ENCODE peak calls at places on chromosomes 1 and 21, in four cellular contexts. J is T-helper 1 cell, R is Daoy, Q is T1000. O is an unnamed sample.

GRCh38 chr1:63190171-63190570 is 132.2 kb upstream of the FOXD3 start:
- DNase-seq in J (no peak), R (no peak), Q (no peak), O (no peak)

GRCh38 chr1:234533975-234534876 is 55.2 kb upstream of the TARBP1 start:
- DNase-seq in J (no peak), R (peak), Q (no peak), O (no peak)

GRCh38 chr1:40745180-40745579 is 38.4 kb upstream of the KCNQ4 start:
- DNase-seq in J (no peak), R (no peak), Q (no peak), O (no peak)

GRCh38 chr1:155931332-155932038 is 2.7 kb downstream of the KHDC4 start:
- DNase-seq in J (no peak), R (peak), Q (no peak), O (no peak)

GRCh38 chr1:41658444-41659158 is 174.1 kb upstream of the EDN2 start:
- DNase-seq in J (no peak), R (no peak), Q (no peak), O (no peak)

GRCh38 chr1:171258943-171259342 is 10.6 kb downstream of the FMO1 start:
- DNase-seq in J (no peak), R (no peak), Q (no peak), O (no peak)

GRCh38 chr1:206725053-206725963 is 40.6 kb downstream of the MAPKAPK2 start:
- DNase-seq in J (peak), R (peak), Q (no peak), O (peak)

GRCh38 chr1:31617917-31618746 is 643 bp downstream of the HCRTR1 start:
- DNase-seq in J (no peak), R (peak), Q (no peak), O (peak)

GRCh38 chr21:31185663-31186062 is 147.4 kb upstream of the KRTAP19-8 start:
- DNase-seq in J (no peak), R (no peak), Q (no peak), O (no peak)

GRCh38 chr1:27603962-27604578 is at the start of gene AHDC1:
- DNase-seq in J (peak), R (peak), Q (peak), O (peak)

GRCh38 chr1:180178511-180179161 is 24.0 kb downstream of the QSOX1 start:
- DNase-seq in J (peak), R (peak), Q (peak), O (peak)

GRCh38 chr1:236590553-236591150 is 13.7 kb downstream of the HEATR1 start:
- DNase-seq in J (no peak), R (no peak), Q (no peak), O (no peak)

GRCh38 chr1:219506337-219506944 is 106.5 kb downstream of the ZC3H11B start:
- DNase-seq in J (no peak), R (no peak), Q (no peak), O (no peak)

GRCh38 chr1:116711061-116711582 is 43.1 kb upstream of the CD2 start:
- DNase-seq in J (no peak), R (peak), Q (no peak), O (no peak)

GRCh38 chr1:51281807-51282206 is 45.7 kb downstream of the RNF11 start:
- DNase-seq in J (no peak), R (no peak), Q (no peak), O (no peak)

GRCh38 chr1:236568285-236568894 is 35.9 kb downstream of the HEATR1 start:
- DNase-seq in J (no peak), R (no peak), Q (no peak), O (no peak)

GRCh38 chr1:228039006-228039481 is 32.2 kb downstream of the WNT3A start:
- DNase-seq in J (no peak), R (no peak), Q (no peak), O (no peak)

GRCh38 chr1:226447932-226448670 is 40.2 kb upstream of the PARP1 start:
- DNase-seq in J (no peak), R (peak), Q (no peak), O (no peak)

GRCh38 chr1:8892026-8892425 is 13.5 kb upstream of the ENO1 start:
- DNase-seq in J (no peak), R (no peak), Q (no peak), O (no peak)